ENCODE peak calls at places on chromosomes 3 and 15, in nine cellular contexts. E is mesendoderm; J is heart left ventricle; B is IMR-90; F is CD8-positive, alpha-beta T cell; X is CD8-positive, alpha-beta memory T cell; O is mammary epithelial cell; M is fibroblast of lung; V is stomach. Y is an unnamed sample.
A peak's percentile ranks its signal among the peaks of the same experiment; 100 is the strongest.

GRCh38 chr15:63597033-63597790 is at the start of gene FBXL22:
- DNase-seq in M (peak; percentile 80), E (no peak), V (no peak), F (no peak), B (peak; percentile 84), X (no peak), J (peak; percentile 69), O (no peak), Y (peak; percentile 84)

GRCh38 chr15:73991260-73991659 is 835 bp downstream of the STOML1 start:
- DNase-seq in O (no peak), X (no peak), F (no peak), V (no peak), B (no peak), E (no peak), J (peak; percentile 97), M (peak; percentile 50), Y (peak; percentile 66)

GRCh38 chr15:66251790-66252355 is 1.7 kb downstream of the MEGF11 start:
- DNase-seq in M (no peak), F (no peak), B (no peak), X (no peak), E (no peak), O (no peak), J (no peak), V (no peak), Y (no peak)

GRCh38 chr3:108437439-108437838 is 73.0 kb downstream of the MYH15 start:
- DNase-seq in X (no peak), J (no peak), V (peak; percentile 50), B (no peak), O (no peak), M (no peak), E (peak; percentile 2), F (no peak), Y (no peak)

GRCh38 chr3:156793400-156793799 is 32.8 kb upstream of the LEKR1 start:
- DNase-seq in B (no peak), O (no peak), V (no peak), E (no peak), X (no peak), F (no peak), M (no peak), J (no peak), Y (no peak)

GRCh38 chr3:190697901-190698300 is 164.6 kb downstream of the GMNC start:
- DNase-seq in V (no peak), M (peak; percentile 77), B (peak; percentile 59), X (no peak), E (no peak), F (no peak), O (peak; percentile 73), J (no peak), Y (no peak)

GRCh38 chr3:104069114-104069513 is 1297.6 kb upstream of the ALCAM start:
- DNase-seq in X (no peak), B (no peak), V (no peak), J (no peak), F (no peak), M (peak; percentile 48), O (peak; percentile 6), E (peak; percentile 81), Y (no peak)

GRCh38 chr15:57320543-57321220 is 55.6 kb upstream of the CGNL1 start:
- DNase-seq in O (no peak), E (no peak), X (no peak), M (peak; percentile 82), B (peak; percentile 38), V (no peak), J (no peak), F (no peak), Y (no peak)

GRCh38 chr3:32278714-32279113 is 40.2 kb downstream of the CMTM8 start:
- DNase-seq in J (no peak), X (no peak), O (peak; percentile 71), B (peak; percentile 4), F (no peak), M (peak; percentile 76), V (no peak), E (no peak), Y (no peak)

GRCh38 chr15:30922469-30923311 is 19.0 kb downstream of the FAN1 start:
- DNase-seq in M (peak; percentile 93), F (no peak), X (no peak), V (peak; percentile 51), O (peak; percentile 69), E (peak; percentile 98), J (no peak), B (peak; percentile 50), Y (no peak)

GRCh38 chr15:75647370-75648155 is at the start of gene SNX33:
- DNase-seq in V (peak; percentile 82), E (peak; percentile 95), X (peak; percentile 72), F (no peak), O (peak; percentile 84), J (peak; percentile 89), M (peak; percentile 87), B (peak; percentile 89), Y (peak; percentile 75)

GRCh38 chr3:14277557-14277956 is 98.9 kb downstream of the LSM3 start:
- DNase-seq in F (no peak), X (no peak), O (no peak), M (no peak), B (no peak), V (no peak), J (no peak), E (no peak), Y (no peak)

GRCh38 chr3:197508511-197508910 is 47.3 kb downstream of the BDH1 start:
- DNase-seq in O (no peak), V (no peak), M (no peak), X (no peak), E (peak; percentile 77), F (no peak), J (no peak), B (no peak), Y (no peak)

GRCh38 chr3:127690823-127691452 is 18.2 kb downstream of the ABTB1 start:
- DNase-seq in J (peak; percentile 56), F (no peak), O (peak; percentile 66), M (peak; percentile 68), X (peak; percentile 30), B (peak; percentile 70), V (peak; percentile 47), E (peak; percentile 88), Y (no peak)

GRCh38 chr3:38017445-38018295 is 11.8 kb downstream of the PLCD1 start:
- DNase-seq in X (peak; percentile 40), E (no peak), V (no peak), J (no peak), O (no peak), M (no peak), B (no peak), F (no peak), Y (no peak)

GRCh38 chr3:108477511-108478147 is 32.8 kb downstream of the MYH15 start:
- DNase-seq in O (peak; percentile 48), E (peak; percentile 71), V (peak; percentile 52), M (peak; percentile 64), B (peak; percentile 72), F (peak; percentile 10), J (peak; percentile 39), X (peak; percentile 56), Y (no peak)

GRCh38 chr3:55128201-55128870 is 200.5 kb upstream of the LRTM1 start:
- DNase-seq in V (no peak), E (peak; percentile 18), O (no peak), M (peak; percentile 84), F (no peak), B (peak; percentile 28), X (no peak), J (no peak), Y (no peak)

GRCh38 chr3:28586325-28586724 is 237.7 kb upstream of the AZI2 start:
- DNase-seq in V (no peak), X (no peak), B (no peak), F (no peak), J (no peak), O (peak; percentile 71), M (no peak), E (no peak), Y (no peak)

GRCh38 chr15:46312133-46312740 is 677.4 kb downstream of the SQOR start:
- DNase-seq in V (peak; percentile 81), J (peak; percentile 52), X (peak; percentile 50), E (peak; percentile 84), B (peak; percentile 41), F (no peak), M (peak; percentile 29), O (peak; percentile 27), Y (peak; percentile 76)

GRCh38 chr15:74179101-74179841 is 5.8 kb downstream of the ISLR start:
- DNase-seq in B (peak; percentile 86), F (no peak), M (peak; percentile 96), O (peak; percentile 70), J (peak; percentile 90), X (no peak), E (no peak), V (no peak), Y (peak; percentile 90)

GRCh38 chr15:60580068-60580467 is 101.1 kb upstream of the ICE2 start:
- DNase-seq in F (no peak), X (no peak), B (no peak), M (no peak), V (no peak), J (no peak), E (no peak), O (peak; percentile 33), Y (no peak)
- H3K4me1 ChIP-seq in F (peaks cover 91% of the 10 kb centered on the region), X (peaks cover 91% of the 10 kb centered on the region), B (peaks cover 25% of the 10 kb centered on the region), M (peaks cover 2% of the 10 kb centered on the region), V (peaks cover 47% of the 10 kb centered on the region), J (peaks cover 7% of the 10 kb centered on the region), E (peaks cover 7% of the 10 kb centered on the region), O (peaks cover 9% of the 10 kb centered on the region), Y (no peaks in the 10 kb centered on the region)

DNA sequence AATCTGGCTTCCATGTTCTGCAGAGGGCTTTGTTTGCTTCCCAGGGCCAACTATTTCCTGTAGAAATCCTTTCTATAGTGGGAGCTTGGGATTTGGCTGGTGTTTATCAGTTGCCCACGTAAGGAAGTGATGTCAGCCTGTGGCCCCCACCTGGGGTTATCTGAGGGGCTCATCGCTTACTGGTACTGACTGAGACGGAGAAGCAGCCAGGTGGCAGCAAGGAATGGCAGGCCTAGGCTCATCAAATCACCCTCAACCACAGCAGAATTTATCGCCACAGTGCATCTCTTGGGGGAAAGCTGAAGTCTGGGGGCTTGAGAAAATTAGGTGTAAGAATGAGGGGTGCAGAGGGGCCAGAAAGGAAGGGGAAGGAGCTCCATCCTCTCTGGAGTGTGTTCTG is 14.5 kb upstream of the CCR9 start:
- DNase-seq in J (no peak), E (peak; percentile 10), M (no peak), X (no peak), O (no peak), F (no peak), B (no peak), V (no peak), Y (no peak)
- H3K27me3 ChIP-seq in J (no peaks in the 10 kb centered on the region), E (no peaks in the 10 kb centered on the region), M (peaks cover 14% of the 10 kb centered on the region), X (peaks cover 3% of the 10 kb centered on the region), O (peaks cover 2% of the 10 kb centered on the region), F (no peaks in the 10 kb centered on the region), B (peaks cover 47% of the 10 kb centered on the region), V (no peaks in the 10 kb centered on the region), Y (no peaks in the 10 kb centered on the region)

GRCh38 chr3:94968519-94968918 is 905.7 kb downstream of the NSUN3 start:
- DNase-seq in X (no peak), M (no peak), V (no peak), B (no peak), O (no peak), E (no peak), F (no peak), J (no peak), Y (no peak)
- H3K4me1 ChIP-seq in X (no peaks in the 10 kb centered on the region), M (no peaks in the 10 kb centered on the region), V (peaks cover 14% of the 10 kb centered on the region), B (no peaks in the 10 kb centered on the region), O (no peaks in the 10 kb centered on the region), E (no peaks in the 10 kb centered on the region), F (no peaks in the 10 kb centered on the region), J (no peaks in the 10 kb centered on the region), Y (no peaks in the 10 kb centered on the region)

DNA sequence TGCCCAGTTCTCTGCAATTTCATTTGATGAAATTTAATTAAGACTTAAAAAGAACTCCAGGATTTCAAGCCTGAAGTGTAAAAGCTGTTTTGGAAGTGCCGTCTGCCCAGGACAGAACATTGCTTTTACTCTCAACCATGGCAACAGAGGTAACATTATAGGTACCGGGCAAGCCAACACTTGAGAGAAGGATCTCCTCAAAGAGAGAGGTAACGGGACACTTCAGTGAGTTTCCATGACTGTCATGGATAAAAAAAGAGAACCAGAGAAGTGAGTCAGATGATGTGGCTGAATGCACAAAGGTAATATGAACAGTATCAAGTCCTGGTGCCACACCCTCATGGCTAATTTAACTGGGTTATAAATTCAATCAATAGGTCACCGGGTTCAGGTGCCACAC is 130.2 kb upstream of the LMOD3 start:
- DNase-seq in B (no peak), V (no peak), X (no peak), M (no peak), O (peak; percentile 85), F (no peak), E (no peak), J (no peak), Y (no peak)
- H3K27me3 ChIP-seq in B (peaks cover 32% of the 10 kb centered on the region), V (no peaks in the 10 kb centered on the region), X (no peaks in the 10 kb centered on the region), M (no peaks in the 10 kb centered on the region), O (no peaks in the 10 kb centered on the region), F (no peaks in the 10 kb centered on the region), E (no peaks in the 10 kb centered on the region), J (no peaks in the 10 kb centered on the region), Y (no peaks in the 10 kb centered on the region)

Y was measured in tibial artery.